ENCODE peak calls at places on chromosomes 2 and 18, in ten cellular contexts. Z is iPS-NIHi11, P is T-cell, B is MM.1S, T is HTR-8/SVneo, X is amygdala, F is endodermal cell, N is GM12891, O is posterior vena cava, J is neural progenitor cell. V is an unnamed sample.

GRCh38 chr18:62066121-62066818 is 120.6 kb downstream of the PIGN start:
- DNase-seq in Z (no peak), P (no peak), B (no peak), T (no peak), X (no peak), F (no peak), N (no peak), O (no peak), J (no peak), V (no peak)

GRCh38 chr2:168470880-168471475 is 14.9 kb downstream of the CERS6 start:
- DNase-seq in Z (peak; percentile 20), P (no peak), B (no peak), T (no peak), X (no peak), F (peak; percentile 73), N (no peak), O (no peak), J (peak; percentile 59), V (no peak)

GRCh38 chr2:76197842-76198448 is 487.2 kb upstream of the GCFC2 start:
- DNase-seq in Z (peak; percentile 33), P (no peak), B (peak; percentile 72), T (peak; percentile 4), X (no peak), F (peak; percentile 92), N (no peak), O (no peak), J (peak; percentile 80), V (no peak)

GRCh38 chr18:77377813-77378212 is 128.2 kb downstream of the GALR1 start:
- DNase-seq in Z (no peak), P (no peak), B (no peak), T (no peak), X (no peak), F (no peak), N (no peak), O (no peak), J (no peak), V (no peak)

GRCh38 chr18:43277164-43277600 is at the start of gene SYT4:
- DNase-seq in Z (peak; percentile 74), P (no peak), B (no peak), T (no peak), X (peak; percentile 60), F (peak; percentile 94), N (no peak), O (peak; percentile 76), J (peak; percentile 88), V (no peak)

GRCh38 chr2:207149253-207150213 is 16.2 kb downstream of the KLF7 start:
- DNase-seq in Z (no peak), P (no peak), B (peak; percentile 53), T (no peak), X (no peak), F (peak; percentile 91), N (no peak), O (peak; percentile 76), J (no peak), V (no peak)

GRCh38 chr18:73848656-73849055 is 299.0 kb downstream of the FBXO15 start:
- DNase-seq in Z (no peak), P (no peak), B (no peak), T (no peak), X (no peak), F (no peak), N (no peak), O (no peak), J (no peak), V (no peak)

GRCh38 chr2:7744827-7745226 is 827.6 kb downstream of the RNF144A start:
- DNase-seq in Z (no peak), P (peak; percentile 68), B (no peak), T (no peak), X (no peak), F (no peak), N (no peak), O (no peak), J (no peak), V (no peak)

GRCh38 chr2:134518101-134518500 is 200.7 kb downstream of the TMEM163 start:
- DNase-seq in Z (no peak), P (no peak), B (no peak), T (no peak), X (no peak), F (no peak), N (no peak), O (no peak), J (no peak), V (no peak)

GRCh38 chr2:73821227-73821626 is 7.5 kb upstream of the STAMBP start:
- DNase-seq in Z (no peak), P (no peak), B (no peak), T (no peak), X (no peak), F (no peak), N (no peak), O (no peak), J (no peak), V (no peak)

GRCh38 chr2:68714866-68715265 is 19.7 kb upstream of the ARHGAP25 start:
- DNase-seq in Z (no peak), P (no peak), B (peak; percentile 91), T (no peak), X (peak; percentile 28), F (no peak), N (no peak), O (peak; percentile 86), J (no peak), V (no peak)

V was measured in GM12892.